ENCODE peak calls at places on chromosomes 13 and 19, in five cellular contexts. One of them, this sample, is unnamed.

GRCh38 chr19:45630463-45630862 is 8.7 kb downstream of the EML2 start:
- DNase-seq in stimulated activated CD4-positive, alpha-beta T cell treated with anti-CD3 and anti-CD28 coated beads, Interleukin-1b, Interleukin-23, amount 100 ng/mL, for 24 hours: no peak
- DNase-seq in COR-L47: no peak
- DNase-seq in activated CD4-positive, alpha-beta T cell treated with anti-CD3 and anti-CD28 coated beads, Interleukin-2, amount 10 ng/mL, durations not matched to agents 7 days and 5 days: no peak
- DNase-seq in Right ventricle myocardium superior: no peak
- DNase-seq in this sample: peak

GRCh38 chr13:109682534-109683244 is 103.7 kb downstream of the IRS2 start:
- DNase-seq in COR-L47: no peak
- DNase-seq in stimulated activated CD4-positive, alpha-beta T cell treated with anti-CD3 and anti-CD28 coated beads, Interleukin-1b, Interleukin-23, amount 100 ng/mL, for 24 hours: no peak
- DNase-seq in activated CD4-positive, alpha-beta T cell treated with anti-CD3 and anti-CD28 coated beads, Interleukin-2, amount 10 ng/mL, durations not matched to agents 7 days and 5 days: no peak
- DNase-seq in Right ventricle myocardium superior: no peak
- DNase-seq in this sample: no peak

GRCh38 chr19:1645299-1645698 is 7.1 kb downstream of the TCF3 start:
- DNase-seq in stimulated activated CD4-positive, alpha-beta T cell treated with anti-CD3 and anti-CD28 coated beads, Interleukin-1b, Interleukin-23, amount 100 ng/mL, for 24 hours: no peak
- DNase-seq in COR-L47: no peak
- DNase-seq in Right ventricle myocardium superior: no peak
- DNase-seq in activated CD4-positive, alpha-beta T cell treated with anti-CD3 and anti-CD28 coated beads, Interleukin-2, amount 10 ng/mL, durations not matched to agents 7 days and 5 days: no peak
- DNase-seq in this sample: no peak

GRCh38 chr19:17584132-17584531 is 28.7 kb downstream of the COLGALT1 start:
- DNase-seq in COR-L47: no peak
- DNase-seq in stimulated activated CD4-positive, alpha-beta T cell treated with anti-CD3 and anti-CD28 coated beads, Interleukin-1b, Interleukin-23, amount 100 ng/mL, for 24 hours: no peak
- DNase-seq in activated CD4-positive, alpha-beta T cell treated with anti-CD3 and anti-CD28 coated beads, Interleukin-2, amount 10 ng/mL, durations not matched to agents 7 days and 5 days: no peak
- DNase-seq in Right ventricle myocardium superior: no peak
- DNase-seq in this sample: no peak

GRCh38 chr13:59447846-59448620 is 715.7 kb downstream of the DIAPH3 start:
- DNase-seq in activated CD4-positive, alpha-beta T cell treated with anti-CD3 and anti-CD28 coated beads, Interleukin-2, amount 10 ng/mL, durations not matched to agents 7 days and 5 days: no peak
- DNase-seq in COR-L47: no peak
- DNase-seq in Right ventricle myocardium superior: no peak
- DNase-seq in stimulated activated CD4-positive, alpha-beta T cell treated with anti-CD3 and anti-CD28 coated beads, Interleukin-1b, Interleukin-23, amount 100 ng/mL, for 24 hours: no peak
- DNase-seq in this sample: peak

GRCh38 chr13:51435002-51435578 is 17.7 kb downstream of the INTS6 start:
- DNase-seq in stimulated activated CD4-positive, alpha-beta T cell treated with anti-CD3 and anti-CD28 coated beads, Interleukin-1b, Interleukin-23, amount 100 ng/mL, for 24 hours: no peak
- DNase-seq in activated CD4-positive, alpha-beta T cell treated with anti-CD3 and anti-CD28 coated beads, Interleukin-2, amount 10 ng/mL, durations not matched to agents 7 days and 5 days: no peak
- DNase-seq in Right ventricle myocardium superior: no peak
- DNase-seq in COR-L47: no peak
- DNase-seq in this sample: no peak

GRCh38 chr19:4369109-4369887 is 25.9 kb downstream of the MPND start:
- DNase-seq in stimulated activated CD4-positive, alpha-beta T cell treated with anti-CD3 and anti-CD28 coated beads, Interleukin-1b, Interleukin-23, amount 100 ng/mL, for 24 hours: peak
- DNase-seq in Right ventricle myocardium superior: peak
- DNase-seq in COR-L47: no peak
- DNase-seq in activated CD4-positive, alpha-beta T cell treated with anti-CD3 and anti-CD28 coated beads, Interleukin-2, amount 10 ng/mL, durations not matched to agents 7 days and 5 days: peak
- DNase-seq in this sample: no peak

GRCh38 chr13:74246398-74246975 is 112.3 kb upstream of the KLF12 start:
- DNase-seq in stimulated activated CD4-positive, alpha-beta T cell treated with anti-CD3 and anti-CD28 coated beads, Interleukin-1b, Interleukin-23, amount 100 ng/mL, for 24 hours: no peak
- DNase-seq in COR-L47: no peak
- DNase-seq in Right ventricle myocardium superior: no peak
- DNase-seq in activated CD4-positive, alpha-beta T cell treated with anti-CD3 and anti-CD28 coated beads, Interleukin-2, amount 10 ng/mL, durations not matched to agents 7 days and 5 days: no peak
- DNase-seq in this sample: no peak

GRCh38 chr19:10019246-10019645 is 6.0 kb downstream of the RDH8 start:
- DNase-seq in activated CD4-positive, alpha-beta T cell treated with anti-CD3 and anti-CD28 coated beads, Interleukin-2, amount 10 ng/mL, durations not matched to agents 7 days and 5 days: no peak
- DNase-seq in Right ventricle myocardium superior: no peak
- DNase-seq in stimulated activated CD4-positive, alpha-beta T cell treated with anti-CD3 and anti-CD28 coated beads, Interleukin-1b, Interleukin-23, amount 100 ng/mL, for 24 hours: no peak
- DNase-seq in COR-L47: no peak
- DNase-seq in this sample: no peak

GRCh38 chr13:109243311-109243951 is 543.0 kb downstream of the IRS2 start:
- DNase-seq in Right ventricle myocardium superior: no peak
- DNase-seq in activated CD4-positive, alpha-beta T cell treated with anti-CD3 and anti-CD28 coated beads, Interleukin-2, amount 10 ng/mL, durations not matched to agents 7 days and 5 days: no peak
- DNase-seq in stimulated activated CD4-positive, alpha-beta T cell treated with anti-CD3 and anti-CD28 coated beads, Interleukin-1b, Interleukin-23, amount 100 ng/mL, for 24 hours: no peak
- DNase-seq in COR-L47: no peak
- DNase-seq in this sample: peak

GRCh38 chr19:18304496-18305312 is 18.2 kb downstream of the LSM4 start:
- DNase-seq in COR-L47: no peak
- DNase-seq in activated CD4-positive, alpha-beta T cell treated with anti-CD3 and anti-CD28 coated beads, Interleukin-2, amount 10 ng/mL, durations not matched to agents 7 days and 5 days: peak
- DNase-seq in stimulated activated CD4-positive, alpha-beta T cell treated with anti-CD3 and anti-CD28 coated beads, Interleukin-1b, Interleukin-23, amount 100 ng/mL, for 24 hours: no peak
- DNase-seq in Right ventricle myocardium superior: peak
- DNase-seq in this sample: peak

GRCh38 chr19:35592226-35592625 is 6.3 kb downstream of the PMIS2 start:
- DNase-seq in activated CD4-positive, alpha-beta T cell treated with anti-CD3 and anti-CD28 coated beads, Interleukin-2, amount 10 ng/mL, durations not matched to agents 7 days and 5 days: peak
- DNase-seq in Right ventricle myocardium superior: no peak
- DNase-seq in COR-L47: peak
- DNase-seq in stimulated activated CD4-positive, alpha-beta T cell treated with anti-CD3 and anti-CD28 coated beads, Interleukin-1b, Interleukin-23, amount 100 ng/mL, for 24 hours: no peak
- DNase-seq in this sample: peak

GRCh38 chr19:38693380-38694223 is 46.2 kb downstream of the ACTN4 start:
- DNase-seq in COR-L47: no peak
- DNase-seq in Right ventricle myocardium superior: no peak
- DNase-seq in stimulated activated CD4-positive, alpha-beta T cell treated with anti-CD3 and anti-CD28 coated beads, Interleukin-1b, Interleukin-23, amount 100 ng/mL, for 24 hours: no peak
- DNase-seq in activated CD4-positive, alpha-beta T cell treated with anti-CD3 and anti-CD28 coated beads, Interleukin-2, amount 10 ng/mL, durations not matched to agents 7 days and 5 days: peak
- DNase-seq in this sample: peak